ENCODE peak calls at places on chromosomes 13 and 19, in seven cellular contexts. V, C, R, T, D, G and P are unnamed samples.

GRCh38 chr19:1469936-1470863 is 8.8 kb downstream of the C19orf25 start:
- DNase-seq in V (peak), C (no peak), R (peak), T (no peak), D (peak), G (no peak), P (peak)

GRCh38 chr19:23283925-23284324 is 33.7 kb upstream of the ZNF724 start:
- DNase-seq in V (peak), C (peak), R (peak), T (no peak), D (peak), G (no peak), P (peak)

GRCh38 chr13:20002766-20003165 is 44.2 kb downstream of the ZMYM2 start:
- DNase-seq in V (no peak), C (no peak), R (no peak), T (no peak), D (no peak), G (no peak), P (no peak)

GRCh38 chr13:113474179-113474578 is 16.3 kb downstream of the DCUN1D2 start:
- DNase-seq in V (no peak), C (peak), R (no peak), T (no peak), D (no peak), G (no peak), P (no peak)

GRCh38 chr19:17706750-17707181 is 12.5 kb upstream of the MAP1S start:
- DNase-seq in V (no peak), C (peak), R (peak), T (no peak), D (peak), G (no peak), P (peak)

GRCh38 chr19:57651654-57651996 is 17.1 kb upstream of the ZSCAN4 start:
- DNase-seq in V (no peak), C (no peak), R (no peak), T (no peak), D (peak), G (no peak), P (no peak)

GRCh38 chr13:40306817-40307216 is 359.6 kb downstream of the FOXO1 start:
- DNase-seq in V (peak), C (no peak), R (peak), T (no peak), D (no peak), G (no peak), P (no peak)

GRCh38 chr13:113820813-113821651 is 42.8 kb downstream of the GAS6 start:
- DNase-seq in V (no peak), C (peak), R (no peak), T (peak), D (no peak), G (peak), P (peak)

GRCh38 chr19:7337380-7338194 is 11.2 kb upstream of the ARHGEF18 start:
- DNase-seq in V (peak), C (no peak), R (no peak), T (no peak), D (no peak), G (no peak), P (no peak)

GRCh38 chr13:76231522-76232167 is 595.5 kb downstream of the LMO7 start:
- DNase-seq in V (no peak), C (no peak), R (no peak), T (no peak), D (no peak), G (no peak), P (no peak)

GRCh38 chr13:37225414-37226047 is 120.1 kb upstream of the CSNK1A1L start:
- DNase-seq in V (no peak), C (peak), R (no peak), T (no peak), D (no peak), G (peak), P (peak)

GRCh38 chr13:98706446-98707110 is 45.9 kb downstream of the SLC15A1 start:
- DNase-seq in V (peak), C (no peak), R (no peak), T (no peak), D (no peak), G (no peak), P (no peak)

GRCh38 chr19:948842-949496 is 23.1 kb downstream of the ARID3A start:
- DNase-seq in V (no peak), C (no peak), R (no peak), T (no peak), D (no peak), G (no peak), P (no peak)

GRCh38 chr13:51887441-51887840 is 25.7 kb downstream of the CCDC70 start:
- DNase-seq in V (no peak), C (no peak), R (no peak), T (no peak), D (no peak), G (no peak), P (no peak)

GRCh38 chr19:50500753-50501151 is 10.2 kb downstream of the JOSD2 start:
- DNase-seq in V (no peak), C (no peak), R (no peak), T (no peak), D (no peak), G (no peak), P (no peak)

GRCh38 chr19:5882421-5882968 is 12.2 kb upstream of the FUT5 start:
- DNase-seq in V (no peak), C (no peak), R (no peak), T (no peak), D (no peak), G (no peak), P (peak)

GRCh38 chr13:41652735-41653361 is 195.5 kb downstream of the RGCC start:
- DNase-seq in V (peak), C (peak), R (peak), T (peak), D (peak), G (no peak), P (peak)

GRCh38 chr19:50510700-50511068 is 307 bp downstream of the JOSD2 start:
- DNase-seq in V (no peak), C (no peak), R (no peak), T (no peak), D (no peak), G (no peak), P (no peak)

GRCh38 chr13:98476538-98476966 is 100.4 kb downstream of the STK24 start:
- DNase-seq in V (peak), C (peak), R (peak), T (no peak), D (no peak), G (peak), P (peak)

GRCh38 chr13:44744880-44745633 is 168.9 kb upstream of the TSC22D1 start:
- DNase-seq in V (no peak), C (no peak), R (no peak), T (no peak), D (no peak), G (no peak), P (no peak)

GRCh38 chr13:26658491-26658890 is 101.0 kb downstream of the WASF3 start:
- DNase-seq in V (no peak), C (no peak), R (no peak), T (no peak), D (peak), G (no peak), P (no peak)

GRCh38 chr19:17854061-17854460 is 5.6 kb upstream of the RPL18A start:
- DNase-seq in V (no peak), C (no peak), R (no peak), T (no peak), D (no peak), G (no peak), P (no peak)

GRCh38 chr19:37007587-37008220 is 70.5 kb upstream of the ZNF420 start:
- DNase-seq in V (peak), C (peak), R (peak), T (peak), D (no peak), G (no peak), P (no peak)

GRCh38 chr19:38729653-38730469 is 14.4 kb downstream of the CAPN12 start:
- DNase-seq in V (peak), C (peak), R (peak), T (no peak), D (peak), G (no peak), P (no peak)

GRCh38 chr19:29631450-29631849 is 25.4 kb downstream of the POP4 start:
- DNase-seq in V (no peak), C (no peak), R (no peak), T (no peak), D (no peak), G (no peak), P (no peak)

GRCh38 chr19:28051047-28051446 is 1161.9 kb downstream of the UQCRFS1 start:
- DNase-seq in V (no peak), C (no peak), R (no peak), T (no peak), D (no peak), G (no peak), P (no peak)

GRCh38 chr13:20457670-20458069 is 68.0 kb downstream of the CRYL1 start:
- DNase-seq in V (no peak), C (no peak), R (no peak), T (no peak), D (no peak), G (no peak), P (no peak)

GRCh38 chr13:20553309-20553708 is 13.6 kb upstream of the IFT88 start:
- DNase-seq in V (no peak), C (peak), R (no peak), T (no peak), D (no peak), G (no peak), P (no peak)

GRCh38 chr19:33754361-33754760 is 42.3 kb upstream of the KCTD15 start:
- DNase-seq in V (no peak), C (no peak), R (no peak), T (no peak), D (no peak), G (no peak), P (no peak)

GRCh38 chr19:30371960-30372824 is at the start of gene ZNF536:
- DNase-seq in V (no peak), C (no peak), R (no peak), T (no peak), D (peak), G (no peak), P (no peak)